ENCODE peak calls at places on chromosomes 7 and 10, in eight cellular contexts. W is T-helper 2 cell; I is left cardiac atrium; P is RPMI8226; X is activated CD8-positive, alpha-beta T cell treated with anti-CD3 and anti-CD28 coated beads for 36 hours; F is globus pallidus; D is AG04450; H is NCI-H748 treated with DMSO at 0.1 percent for 48 hours. S is an unnamed sample.

GRCh38 chr10:90245623-90246022 is 544.2 kb downstream of the KIF20B start:
- DNase-seq in P (no peak), D (no peak), F (no peak), I (no peak), W (no peak), X (no peak), H (no peak), S (peak; percentile 5)

GRCh38 chr10:72455889-72456588 is 101.3 kb upstream of the DNAJB12 start:
- DNase-seq in I (no peak), X (no peak), H (no peak), D (no peak), F (no peak), W (no peak), P (no peak), S (peak; percentile 32)

GRCh38 chr10:32105782-32106382 is 49.7 kb upstream of the KIF5B start:
- DNase-seq in F (no peak), P (no peak), H (peak; percentile 83), X (no peak), W (no peak), I (no peak), D (no peak), S (no peak)

GRCh38 chr10:44950326-44951225 is 9.0 kb upstream of the RASSF4 start:
- DNase-seq in W (no peak), X (no peak), H (no peak), D (no peak), I (no peak), F (no peak), P (no peak), S (no peak)

GRCh38 chr7:47635091-47636090 is 53.5 kb upstream of the TNS3 start:
- DNase-seq in P (peak; percentile 47), F (no peak), I (no peak), X (no peak), D (no peak), W (no peak), H (peak; percentile 55), S (peak; percentile 19)

GRCh38 chr10:15462253-15462885 is 91.3 kb upstream of the FAM171A1 start:
- DNase-seq in F (no peak), D (no peak), X (no peak), W (no peak), P (no peak), H (no peak), I (no peak), S (no peak)

GRCh38 chr7:37494940-37495339 is 46.3 kb upstream of the ELMO1 start:
- DNase-seq in I (no peak), X (no peak), W (no peak), D (no peak), H (no peak), P (no peak), F (no peak), S (peak; percentile 15)

GRCh38 chr10:22834471-22834870 is 93.4 kb upstream of the ARMC3 start:
- DNase-seq in H (no peak), I (no peak), X (no peak), P (no peak), F (no peak), W (no peak), D (no peak), S (no peak)

GRCh38 chr10:115957010-115957395 is 316.0 kb downstream of the GFRA1 start:
- DNase-seq in P (no peak), X (no peak), H (no peak), W (no peak), F (no peak), D (no peak), I (no peak), S (no peak)

GRCh38 chr10:10584164-10584563 is 433.5 kb upstream of the CELF2 start:
- DNase-seq in W (no peak), H (no peak), P (no peak), I (no peak), X (no peak), F (no peak), D (no peak), S (no peak)

GRCh38 chr7:26360606-26361005 is 68.9 kb downstream of the SNX10 start:
- DNase-seq in F (no peak), D (no peak), W (no peak), H (no peak), I (no peak), P (no peak), X (no peak), S (no peak)

GRCh38 chr7:80463272-80463920 is 48.5 kb downstream of the GNAT3 start:
- DNase-seq in F (no peak), H (no peak), P (no peak), D (no peak), X (no peak), I (no peak), W (no peak), S (no peak)

GRCh38 chr7:18896343-18896975 is 221.0 kb downstream of the TWIST1 start:
- DNase-seq in W (no peak), I (no peak), D (no peak), X (no peak), P (no peak), F (no peak), H (no peak), S (peak; percentile 41)

GRCh38 chr10:61642692-61643091 is 20.0 kb upstream of the CABCOCO1 start:
- DNase-seq in D (no peak), P (no peak), F (no peak), X (no peak), H (no peak), W (no peak), I (no peak), S (peak; percentile 7)

GRCh38 chr10:92640110-92640509 is 47.2 kb downstream of the KIF11 start:
- DNase-seq in F (no peak), H (no peak), P (no peak), D (no peak), I (no peak), W (no peak), X (no peak), S (no peak)

GRCh38 chr7:26372211-26372610 is 80.5 kb downstream of the SNX10 start:
- DNase-seq in W (no peak), I (no peak), D (no peak), X (no peak), P (no peak), H (peak; percentile 71), F (no peak), S (no peak)

GRCh38 chr10:18545626-18546025 is 105.8 kb downstream of the NSUN6 start:
- DNase-seq in X (no peak), W (no peak), P (no peak), I (no peak), H (no peak), F (no peak), D (peak; percentile 24), S (no peak)

GRCh38 chr7:73920406-73921134 is 59.6 kb downstream of the TMEM270 start:
- DNase-seq in X (no peak), P (no peak), I (no peak), W (no peak), F (no peak), H (no peak), D (no peak), S (no peak)

GRCh38 chr7:50791921-50792341 is 9.2 kb upstream of the GRB10 start:
- DNase-seq in W (no peak), X (no peak), P (no peak), D (no peak), H (no peak), F (no peak), I (no peak), S (no peak)

GRCh38 chr7:16929146-16929762 is 47.5 kb upstream of the AGR3 start:
- DNase-seq in F (no peak), W (no peak), H (no peak), I (no peak), P (peak; percentile 33), X (no peak), D (no peak), S (no peak)

GRCh38 chr10:90417056-90417455 is 440.8 kb downstream of the HTR7 start:
- DNase-seq in P (no peak), I (no peak), W (no peak), X (no peak), H (no peak), D (peak; percentile 69), F (no peak), S (peak; percentile 59)

GRCh38 chr7:112160130-112160770 is 45.9 kb downstream of the DOCK4 start:
- DNase-seq in P (no peak), I (peak; percentile 36), W (no peak), H (peak; percentile 11), F (no peak), D (peak; percentile 18), X (no peak), S (peak; percentile 65)

GRCh38 chr7:116315293-116315692 is 105.0 kb downstream of the TES start:
- DNase-seq in H (no peak), F (no peak), X (no peak), P (no peak), I (peak; percentile 43), W (no peak), D (no peak), S (peak; percentile 30)

GRCh38 chr10:104128214-104128613 is 6.2 kb downstream of the SFR1 start:
- DNase-seq in D (no peak), X (no peak), F (no peak), P (no peak), H (no peak), W (no peak), I (no peak), S (peak; percentile 69)

GRCh38 chr10:19412531-19412930 is 363.9 kb downstream of the MALRD1 start:
- DNase-seq in D (peak; percentile 10), W (no peak), P (no peak), I (no peak), F (peak; percentile 24), H (no peak), X (no peak), S (peak; percentile 21)

GRCh38 chr7:89623018-89623672 is 531.1 kb upstream of the STEAP1 start:
- DNase-seq in W (no peak), P (peak; percentile 46), D (no peak), H (peak; percentile 78), F (peak; percentile 38), I (no peak), X (peak; percentile 45), S (peak; percentile 55)

GRCh38 chr10:17943033-17943745 is 8.5 kb upstream of the SLC39A12 start:
- DNase-seq in H (no peak), D (no peak), I (no peak), W (no peak), X (no peak), P (no peak), F (no peak), S (peak; percentile 13)

GRCh38 chr10:130438861-130439260 is 302.7 kb downstream of the GLRX3 start:
- DNase-seq in I (no peak), X (no peak), H (no peak), F (no peak), P (no peak), W (no peak), D (no peak), S (no peak)

GRCh38 chr10:100184426-100185219 is 1.2 kb downstream of the ERLIN1 start:
- DNase-seq in F (peak; percentile 4), W (no peak), D (no peak), H (peak; percentile 11), I (no peak), P (peak; percentile 25), X (peak; percentile 33), S (peak; percentile 13)

GRCh38 chr7:55912748-55913158 is 25.5 kb downstream of the ZNF713 start:
- DNase-seq in H (no peak), X (no peak), I (no peak), W (no peak), D (no peak), F (peak; percentile 75), P (peak; percentile 18), S (no peak)

GRCh38 chr10:45373783-45374450 is at the start of gene ALOX5:
- DNase-seq in P (peak; percentile 62), W (no peak), I (peak; percentile 79), H (peak; percentile 62), F (no peak), D (no peak), X (peak; percentile 26), S (no peak)

GRCh38 chr10:131760416-131761166 is 140.2 kb upstream of the PPP2R2D start:
- DNase-seq in F (no peak), H (peak; percentile 14), X (no peak), P (no peak), D (no peak), I (no peak), W (no peak), S (no peak)

GRCh38 chr7:27095897-27096755 is at the start of gene HOXA1:
- DNase-seq in P (peak; percentile 45), I (peak; percentile 72), X (peak; percentile 90), H (peak; percentile 72), F (peak; percentile 15), W (peak; percentile 54), D (peak; percentile 90), S (peak; percentile 86)

GRCh38 chr7:65840446-65840845 is 32.4 kb upstream of the VKORC1L1 start:
- DNase-seq in W (no peak), X (peak; percentile 57), D (no peak), P (no peak), H (no peak), F (no peak), I (no peak), S (no peak)